ENCODE peak calls at places on chromosomes 7 and 10, in four cellular contexts. One of them, this sample, is unnamed. For H3K4me1, the result is how much of the 10 kb centered on the place peaks cover.

GRCh38 chr10:87625658-87626057 is 34.0 kb upstream of the PAPSS2 start:
- DNase-seq in gastrocnemius medialis: no peak
- DNase-seq in mammary epithelial cell: no peak
- DNase-seq in ovary: no peak
- DNase-seq in this sample: no peak

GRCh38 chr10:43200538-43201390 is 62.5 kb downstream of the CSGALNACT2 start:
- DNase-seq in gastrocnemius medialis: peak
- DNase-seq in mammary epithelial cell: no peak
- DNase-seq in ovary: no peak
- DNase-seq in this sample: no peak

GRCh38 chr10:132096223-132096622 is 30.5 kb downstream of the JAKMIP3 start:
- DNase-seq in mammary epithelial cell: peak
- DNase-seq in gastrocnemius medialis: peak
- DNase-seq in ovary: no peak
- DNase-seq in this sample: no peak

GRCh38 chr10:129642427-129642826 is 175.4 kb downstream of the MGMT start:
- DNase-seq in mammary epithelial cell: peak
- DNase-seq in gastrocnemius medialis: no peak
- DNase-seq in ovary: no peak
- DNase-seq in this sample: no peak

GRCh38 chr10:117948493-117948892 is 98.2 kb downstream of the RAB11FIP2 start:
- DNase-seq in gastrocnemius medialis: no peak
- DNase-seq in ovary: no peak
- DNase-seq in mammary epithelial cell: no peak
- DNase-seq in this sample: no peak

GRCh38 chr10:121804460-121804859 is 123.4 kb downstream of the ATE1 start:
- DNase-seq in gastrocnemius medialis: no peak
- DNase-seq in ovary: no peak
- DNase-seq in mammary epithelial cell: no peak
- DNase-seq in this sample: no peak

GRCh38 chr7:1532456-1533254 is 2.2 kb downstream of the MAFK start:
- DNase-seq in gastrocnemius medialis: peak
- DNase-seq in mammary epithelial cell: peak
- DNase-seq in ovary: peak
- DNase-seq in this sample: peak

GRCh38 chr10:31384589-31384949 is 65.6 kb downstream of the ZEB1 start:
- DNase-seq in gastrocnemius medialis: no peak
- DNase-seq in mammary epithelial cell: no peak
- DNase-seq in ovary: no peak
- DNase-seq in this sample: no peak

GRCh38 chr10:23556727-23557440 is 118.0 kb downstream of the OTUD1 start:
- DNase-seq in gastrocnemius medialis: no peak
- DNase-seq in mammary epithelial cell: peak
- DNase-seq in ovary: no peak
- DNase-seq in this sample: no peak

GRCh38 chr7:57181281-57181680 is 49.0 kb upstream of the ZNF479 start:
- DNase-seq in mammary epithelial cell: no peak
- DNase-seq in ovary: no peak
- DNase-seq in gastrocnemius medialis: no peak
- DNase-seq in this sample: no peak

GRCh38 chr10:133160813-133161471 is 923 bp downstream of the KNDC1 start:
- DNase-seq in gastrocnemius medialis: no peak
- DNase-seq in ovary: no peak
- DNase-seq in mammary epithelial cell: no peak
- DNase-seq in this sample: no peak
- H3K4me3 ChIP-seq in gastrocnemius medialis: no peak
- H3K4me3 ChIP-seq in ovary: peak
- H3K4me3 ChIP-seq in mammary epithelial cell: no peak
- H3K4me3 ChIP-seq in this sample: peak

DNA sequence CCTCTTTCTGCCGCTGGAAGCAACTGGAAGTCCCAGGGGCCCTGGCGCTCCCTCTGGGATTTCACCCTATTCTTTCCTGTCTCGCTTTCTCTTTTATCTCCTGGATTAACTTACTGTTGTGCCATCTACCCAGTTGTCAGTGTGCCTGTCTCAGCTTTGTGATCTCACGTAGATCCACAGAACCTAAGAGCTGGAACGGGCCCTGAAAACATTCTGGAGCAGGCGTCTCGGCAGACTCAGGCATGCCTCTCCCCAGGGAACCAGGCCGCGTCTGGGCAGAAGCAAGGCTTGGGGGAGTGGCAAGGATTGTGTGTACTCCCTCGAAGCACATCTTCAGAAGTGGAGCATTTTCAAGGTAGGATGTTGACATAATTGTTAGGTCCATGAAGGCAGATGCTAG is 87.2 kb downstream of the KCNMA1 start:
- DNase-seq in ovary: no peak
- DNase-seq in gastrocnemius medialis: peak
- DNase-seq in mammary epithelial cell: no peak
- DNase-seq in this sample: no peak
- H3K4me1 ChIP-seq in ovary: under half
- H3K4me1 ChIP-seq in gastrocnemius medialis: half or more
- H3K4me1 ChIP-seq in mammary epithelial cell: under half
- H3K4me1 ChIP-seq in this sample: under half

DNA sequence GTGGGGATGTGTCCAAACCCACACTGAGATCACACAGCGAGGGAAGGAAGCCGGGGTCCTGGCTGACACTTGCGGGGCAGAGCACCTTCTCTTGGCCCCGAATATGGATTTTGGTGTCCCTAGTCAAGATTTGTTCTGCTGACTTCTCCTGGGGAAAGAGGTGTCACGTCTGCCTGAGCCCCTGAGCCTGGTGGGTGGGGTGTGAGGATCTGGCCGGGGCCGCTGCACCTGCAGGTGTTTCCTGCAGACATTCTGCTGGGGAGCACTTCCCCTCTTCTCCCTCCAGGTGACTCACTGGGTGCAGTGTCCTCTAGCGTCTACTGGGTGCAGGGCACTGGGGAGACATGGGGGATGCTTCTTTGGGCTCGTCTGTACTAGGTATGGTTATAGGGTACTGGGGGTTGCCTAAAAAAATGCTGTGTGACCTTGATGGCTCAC is 99.2 kb downstream of the GRK5 start:
- DNase-seq in gastrocnemius medialis: no peak
- DNase-seq in ovary: no peak
- DNase-seq in mammary epithelial cell: no peak
- DNase-seq in this sample: no peak
- TF ChIP-seq CTCF in gastrocnemius medialis: no peak
- TF ChIP-seq CTCF in ovary: no peak
- TF ChIP-seq CTCF in mammary epithelial cell: peak
- TF ChIP-seq CTCF in this sample: no peak

GRCh38 chr10:98404571-98405396 is 10.2 kb downstream of the PYROXD2 start:
- DNase-seq in mammary epithelial cell: peak
- DNase-seq in gastrocnemius medialis: no peak
- DNase-seq in ovary: no peak
- DNase-seq in this sample: no peak
- H3K4me3 ChIP-seq in mammary epithelial cell: no peak
- H3K4me3 ChIP-seq in gastrocnemius medialis: no peak
- H3K4me3 ChIP-seq in ovary: no peak
- H3K4me3 ChIP-seq in this sample: no peak

DNA sequence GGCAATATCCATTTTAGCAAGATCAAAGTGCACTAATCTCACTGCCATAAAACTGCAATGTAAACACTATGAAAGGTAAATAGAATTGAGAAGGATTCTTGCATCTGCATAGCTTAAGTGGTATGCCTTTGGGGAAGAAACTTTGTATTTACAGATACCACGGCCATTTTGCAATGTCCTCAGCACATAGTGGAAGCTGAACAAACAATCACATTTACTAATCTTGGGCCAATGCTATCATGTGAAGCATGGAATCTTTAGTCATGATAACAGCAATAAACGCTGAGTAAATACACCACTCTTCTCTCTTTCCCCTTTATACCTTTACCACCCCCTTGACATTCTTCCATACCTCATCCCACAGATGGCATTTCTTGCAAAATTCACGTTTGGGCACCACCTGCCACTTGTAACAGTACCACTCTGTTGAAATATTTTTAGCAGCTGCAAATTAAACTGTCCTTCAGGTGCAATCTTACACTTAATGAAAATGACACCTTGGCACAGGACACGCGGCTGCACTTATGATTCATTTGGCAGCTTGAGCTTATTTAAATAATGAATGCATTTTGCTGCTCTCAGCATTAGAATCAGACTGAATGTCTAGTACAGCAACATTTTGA is 171.8 kb downstream of the SEMA3A start:
- DNase-seq in gastrocnemius medialis: no peak
- DNase-seq in ovary: no peak
- DNase-seq in mammary epithelial cell: peak
- DNase-seq in this sample: no peak
- H3K4me1 ChIP-seq in gastrocnemius medialis: under half
- H3K4me1 ChIP-seq in ovary: under half
- H3K4me1 ChIP-seq in mammary epithelial cell: under half
- H3K4me1 ChIP-seq in this sample: under half